ENCODE peak calls at places on chromosomes 2 and 18, in five cellular contexts. One of them, this sample, is unnamed.

GRCh38 chr2:175166216-175166824 is 1.7 kb downstream of the ATF2 start:
- DNase-seq in BJ: no peak
- DNase-seq in stomach: no peak
- DNase-seq in OCI-LY7: no peak
- DNase-seq in CD8-positive, alpha-beta T cell: no peak
- DNase-seq in this sample: no peak

GRCh38 chr2:128501700-128502099 is 183.0 kb upstream of the HS6ST1 start:
- DNase-seq in BJ: no peak
- DNase-seq in stomach: peak
- DNase-seq in OCI-LY7: no peak
- DNase-seq in CD8-positive, alpha-beta T cell: no peak
- DNase-seq in this sample: no peak

GRCh38 chr2:211766689-211767088 is 771.9 kb downstream of the ERBB4 start:
- DNase-seq in BJ: no peak
- DNase-seq in stomach: peak
- DNase-seq in OCI-LY7: no peak
- DNase-seq in CD8-positive, alpha-beta T cell: no peak
- DNase-seq in this sample: no peak

GRCh38 chr2:158723921-158724802 is 71.0 kb upstream of the DAPL1 start:
- DNase-seq in BJ: no peak
- DNase-seq in stomach: peak
- DNase-seq in OCI-LY7: no peak
- DNase-seq in CD8-positive, alpha-beta T cell: no peak
- DNase-seq in this sample: no peak

GRCh38 chr2:219698684-219699439 is 71.4 kb downstream of the SLC4A3 start:
- DNase-seq in BJ: no peak
- DNase-seq in stomach: no peak
- DNase-seq in OCI-LY7: no peak
- DNase-seq in CD8-positive, alpha-beta T cell: no peak
- DNase-seq in this sample: no peak

GRCh38 chr2:143489135-143489534 is 359.9 kb downstream of the ARHGAP15 start:
- DNase-seq in BJ: peak
- DNase-seq in stomach: no peak
- DNase-seq in OCI-LY7: no peak
- DNase-seq in CD8-positive, alpha-beta T cell: no peak
- DNase-seq in this sample: no peak

GRCh38 chr2:16630463-16630862 is 35.2 kb downstream of the CYRIA start:
- DNase-seq in BJ: no peak
- DNase-seq in stomach: no peak
- DNase-seq in OCI-LY7: peak
- DNase-seq in CD8-positive, alpha-beta T cell: no peak
- DNase-seq in this sample: peak

GRCh38 chr2:239520811-239521517 is 120.1 kb upstream of the HDAC4 start:
- DNase-seq in BJ: no peak
- DNase-seq in stomach: no peak
- DNase-seq in OCI-LY7: no peak
- DNase-seq in CD8-positive, alpha-beta T cell: no peak
- DNase-seq in this sample: no peak

GRCh38 chr2:230640540-230641011 is 72.1 kb upstream of the CAB39 start:
- DNase-seq in BJ: no peak
- DNase-seq in stomach: no peak
- DNase-seq in OCI-LY7: no peak
- DNase-seq in CD8-positive, alpha-beta T cell: no peak
- DNase-seq in this sample: no peak

GRCh38 chr18:62663731-62664336 is 51.5 kb upstream of the PHLPP1 start:
- DNase-seq in BJ: peak
- DNase-seq in stomach: no peak
- DNase-seq in OCI-LY7: no peak
- DNase-seq in CD8-positive, alpha-beta T cell: no peak
- DNase-seq in this sample: peak

GRCh38 chr2:39524061-39524460 is 87.0 kb upstream of the MAP4K3 start:
- DNase-seq in BJ: no peak
- DNase-seq in stomach: no peak
- DNase-seq in OCI-LY7: no peak
- DNase-seq in CD8-positive, alpha-beta T cell: no peak
- DNase-seq in this sample: no peak

GRCh38 chr2:726158-726557 is 49.0 kb upstream of the TMEM18 start:
- DNase-seq in BJ: no peak
- DNase-seq in stomach: no peak
- DNase-seq in OCI-LY7: no peak
- DNase-seq in CD8-positive, alpha-beta T cell: no peak
- DNase-seq in this sample: peak

GRCh38 chr2:240586919-240587800 is 626 bp downstream of the CAPN10 start:
- DNase-seq in BJ: no peak
- DNase-seq in stomach: peak
- DNase-seq in OCI-LY7: peak
- DNase-seq in CD8-positive, alpha-beta T cell: peak
- DNase-seq in this sample: peak

GRCh38 chr2:137262600-137262999 is 497.3 kb downstream of the THSD7B start:
- DNase-seq in BJ: no peak
- DNase-seq in stomach: no peak
- DNase-seq in OCI-LY7: no peak
- DNase-seq in CD8-positive, alpha-beta T cell: no peak
- DNase-seq in this sample: no peak

GRCh38 chr2:181431674-181432073 is 25.5 kb upstream of the ITGA4 start:
- DNase-seq in BJ: no peak
- DNase-seq in stomach: no peak
- DNase-seq in OCI-LY7: no peak
- DNase-seq in CD8-positive, alpha-beta T cell: no peak
- DNase-seq in this sample: no peak

GRCh38 chr2:181426687-181427086 is 30.5 kb upstream of the ITGA4 start:
- DNase-seq in BJ: no peak
- DNase-seq in stomach: no peak
- DNase-seq in OCI-LY7: no peak
- DNase-seq in CD8-positive, alpha-beta T cell: no peak
- DNase-seq in this sample: no peak

GRCh38 chr2:181430406-181431199 is 26.6 kb upstream of the ITGA4 start:
- DNase-seq in BJ: no peak
- DNase-seq in stomach: no peak
- DNase-seq in OCI-LY7: peak
- DNase-seq in CD8-positive, alpha-beta T cell: no peak
- DNase-seq in this sample: no peak
- TF ChIP-seq CTCF in BJ: peak
- TF ChIP-seq CTCF in stomach: no peak
- TF ChIP-seq CTCF in OCI-LY7: peak
- TF ChIP-seq CTCF in CD8-positive, alpha-beta T cell: peak
- TF ChIP-seq CTCF in this sample: peak

GRCh38 chr18:11392974-11393373 is 216.4 kb upstream of the SLC35G4 start:
- DNase-seq in BJ: no peak
- DNase-seq in stomach: no peak
- DNase-seq in OCI-LY7: no peak
- DNase-seq in CD8-positive, alpha-beta T cell: no peak
- DNase-seq in this sample: no peak

GRCh38 chr18:11393486-11393885 is 215.9 kb upstream of the SLC35G4 start:
- DNase-seq in BJ: no peak
- DNase-seq in stomach: no peak
- DNase-seq in OCI-LY7: no peak
- DNase-seq in CD8-positive, alpha-beta T cell: no peak
- DNase-seq in this sample: no peak

DNA sequence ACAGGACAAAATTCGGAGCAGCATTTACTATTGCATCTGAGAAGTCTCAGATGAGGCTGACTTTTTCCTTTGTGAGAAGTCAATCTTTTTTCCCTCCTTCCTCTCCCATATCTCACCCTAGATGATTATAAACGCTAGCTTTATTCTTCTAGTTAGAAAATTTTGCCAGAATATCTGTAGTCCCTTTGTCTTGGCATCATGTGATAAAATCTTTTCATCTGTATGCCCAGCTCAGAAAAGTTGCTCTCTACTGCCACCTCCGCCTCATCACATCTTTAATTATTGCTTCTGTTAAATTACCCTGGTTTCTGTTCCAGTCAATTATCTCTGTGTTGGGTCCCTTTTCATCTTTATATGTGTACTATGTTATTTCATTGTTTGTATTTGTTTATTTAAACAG is 210.8 kb upstream of the SLC35G4 start:
- DNase-seq in BJ: no peak
- DNase-seq in stomach: no peak
- DNase-seq in OCI-LY7: no peak
- DNase-seq in CD8-positive, alpha-beta T cell: no peak
- DNase-seq in this sample: no peak
- TF ChIP-seq CTCF in BJ: peak
- TF ChIP-seq CTCF in stomach: no peak
- TF ChIP-seq CTCF in OCI-LY7: peak
- TF ChIP-seq CTCF in CD8-positive, alpha-beta T cell: no peak
- TF ChIP-seq CTCF in this sample: no peak

GRCh38 chr2:207487650-207488315 is 42.0 kb upstream of the CREB1 start:
- DNase-seq in BJ: peak
- DNase-seq in stomach: no peak
- DNase-seq in OCI-LY7: no peak
- DNase-seq in CD8-positive, alpha-beta T cell: no peak
- DNase-seq in this sample: no peak
- TF ChIP-seq CTCF in BJ: peak
- TF ChIP-seq CTCF in stomach: no peak
- TF ChIP-seq CTCF in OCI-LY7: no peak
- TF ChIP-seq CTCF in CD8-positive, alpha-beta T cell: no peak
- TF ChIP-seq CTCF in this sample: no peak

GRCh38 chr18:40529478-40529877 is 1425.6 kb upstream of the PIK3C3 start:
- DNase-seq in BJ: no peak
- DNase-seq in stomach: no peak
- DNase-seq in OCI-LY7: no peak
- DNase-seq in CD8-positive, alpha-beta T cell: no peak
- DNase-seq in this sample: no peak
- TF ChIP-seq CTCF in BJ: no peak
- TF ChIP-seq CTCF in stomach: no peak
- TF ChIP-seq CTCF in OCI-LY7: no peak
- TF ChIP-seq CTCF in CD8-positive, alpha-beta T cell: no peak
- TF ChIP-seq CTCF in this sample: no peak